ENCODE peak calls at places on chromosomes 16 and 17, in eight cellular contexts. W is HS-5; G is activated CD4-positive, alpha-beta T cell treated with anti-CD3 and anti-CD28 coated beads, Interleukin-2, amount 10 ng/mL, durations not matched to agents 7 days and 5 days; P is RPMI8226; B is stimulated activated effector memory CD8-positive, alpha-beta T cell treated with anti-CD3 and anti-CD28 coated beads, Interleukin-12 subunit alpha, Interleukin-12 subunit beta, amount 100 ng/mL, for 72 hours; U is activated B cell treated with CpG ODN at 0.5 μM for 24 hours; X is stimulated activated CD4-positive, alpha-beta T cell treated with anti-CD3 and anti-CD28 coated beads, Interleukin-2, amount 100 ng/mL, for 48 hours; M is HS-27A. T is an unnamed sample.

GRCh38 chr16:56332464-56333079 is 92.8 kb downstream of the AMFR start:
- DNase-seq in W (no peak), G (no peak), P (peak), B (no peak), U (no peak), X (no peak), M (peak), T (no peak)

GRCh38 chr17:19003966-19004600 is 481 bp downstream of the FAM83G start:
- DNase-seq in W (no peak), G (peak), P (peak), B (peak), U (peak), X (peak), M (no peak), T (no peak)

GRCh38 chr16:89360760-89361435 is 129.5 kb downstream of the ANKRD11 start:
- DNase-seq in W (no peak), G (peak), P (no peak), B (peak), U (peak), X (peak), M (no peak), T (no peak)

GRCh38 chr17:28901866-28902818 is 737 bp downstream of the DHRS13 start:
- DNase-seq in W (no peak), G (peak), P (peak), B (peak), U (no peak), X (peak), M (no peak), T (peak)

GRCh38 chr16:13084331-13084730 is 182.9 kb downstream of the SHISA9 start:
- DNase-seq in W (no peak), G (no peak), P (no peak), B (no peak), U (no peak), X (no peak), M (no peak), T (no peak)

GRCh38 chr16:73060216-73060615 is 12.3 kb upstream of the ZFHX3 start:
- DNase-seq in W (no peak), G (no peak), P (no peak), B (no peak), U (no peak), X (no peak), M (no peak), T (no peak)

GRCh38 chr16:67563708-67564468 is 1.6 kb downstream of the CTCF start:
- DNase-seq in W (no peak), G (peak), P (peak), B (no peak), U (no peak), X (no peak), M (peak), T (no peak)

GRCh38 chr17:59406808-59407381 is 75.4 kb downstream of the YPEL2 start:
- DNase-seq in W (no peak), G (no peak), P (no peak), B (no peak), U (no peak), X (no peak), M (no peak), T (no peak)

GRCh38 chr16:81106826-81107503 is 10.8 kb upstream of the GCSH start:
- DNase-seq in W (no peak), G (no peak), P (no peak), B (no peak), U (no peak), X (no peak), M (no peak), T (no peak)

GRCh38 chr16:20774703-20775362 is 11.0 kb downstream of the ACSM3 start:
- DNase-seq in W (no peak), G (peak), P (peak), B (peak), U (peak), X (peak), M (peak), T (peak)

T was measured in SHP77 treated with DMSO at 0.1 percent for 48 hours.